ENCODE peak calls at places on chromosomes 12 and 14, in seven cellular contexts. D, M, P, F, L, J and Q are unnamed samples.

GRCh38 chr12:115464008-115464672 is 780.2 kb upstream of the TBX3 start:
- DNase-seq in L (no peak), F (no peak), M (no peak), P (no peak), J (no peak), D (no peak), Q (no peak)

GRCh38 chr14:67764496-67764895 is 51.9 kb downstream of the ZFYVE26 start:
- DNase-seq in F (no peak), M (no peak), L (no peak), D (peak; percentile 8), P (no peak), J (no peak), Q (no peak)

GRCh38 chr12:58425481-58426392 is 484.4 kb downstream of the ATP23 start:
- DNase-seq in L (peak; percentile 18), P (peak; percentile 46), J (peak; percentile 15), F (no peak), M (no peak), D (peak; percentile 98), Q (peak; percentile 93)

GRCh38 chr14:24135584-24135833 is 485 bp upstream of the PSME1 start:
- DNase-seq in J (no peak), F (no peak), P (no peak), M (no peak), L (no peak), D (no peak), Q (no peak)

GRCh38 chr12:58032156-58032555 is 90.8 kb downstream of the ATP23 start:
- DNase-seq in D (no peak), P (no peak), L (no peak), F (no peak), M (no peak), J (no peak), Q (no peak)

GRCh38 chr12:80485222-80485987 is 41.4 kb downstream of the PTPRQ start:
- DNase-seq in F (no peak), P (no peak), D (no peak), L (no peak), J (no peak), M (no peak), Q (no peak)

GRCh38 chr14:68584786-68585185 is 208.1 kb downstream of the ZFP36L1 start:
- DNase-seq in D (peak; percentile 59), M (no peak), F (no peak), J (no peak), P (no peak), L (no peak), Q (no peak)

GRCh38 chr12:115506822-115507629 is 770.5 kb downstream of the MED13L start:
- DNase-seq in P (no peak), M (no peak), F (no peak), D (no peak), J (no peak), L (no peak), Q (no peak)

GRCh38 chr14:69693823-69694729 is 72.9 kb upstream of the SRSF5 start:
- DNase-seq in F (no peak), M (no peak), D (peak; percentile 55), J (peak; percentile 59), P (peak; percentile 75), L (no peak), Q (no peak)

GRCh38 chr14:48546996-48547395 is 871.6 kb upstream of the MDGA2 start:
- DNase-seq in M (no peak), P (no peak), L (no peak), J (no peak), D (no peak), F (no peak), Q (no peak)

GRCh38 chr14:73746540-73747385 is 32.6 kb upstream of the PNMA1 start:
- DNase-seq in F (peak; percentile 73), L (no peak), M (no peak), D (no peak), J (no peak), P (no peak), Q (no peak)

GRCh38 chr14:77103954-77104353 is 5.9 kb downstream of the CIPC start:
- DNase-seq in M (no peak), P (no peak), L (no peak), D (no peak), J (no peak), F (no peak), Q (no peak)

GRCh38 chr14:21197418-21198205 is 41.7 kb upstream of the OR5AU1 start:
- DNase-seq in P (no peak), D (peak; percentile 22), M (no peak), F (no peak), L (no peak), J (no peak), Q (no peak)

GRCh38 chr14:53539489-53540126 is 386.5 kb upstream of the DDHD1 start:
- DNase-seq in J (peak; percentile 51), F (no peak), D (peak; percentile 66), P (peak; percentile 77), M (peak; percentile 81), L (peak; percentile 80), Q (peak; percentile 42)

GRCh38 chr14:51472881-51473280 is 178.8 kb upstream of the FRMD6 start:
- DNase-seq in M (no peak), F (no peak), D (peak; percentile 52), J (no peak), L (no peak), P (no peak), Q (no peak)

GRCh38 chr14:100584056-100585031 is 2.9 kb downstream of the BEGAIN start:
- DNase-seq in M (peak; percentile 25), F (no peak), J (no peak), P (no peak), D (no peak), L (no peak), Q (no peak)

GRCh38 chr12:50246873-50247612 is 36.3 kb downstream of the LIMA1 start:
- DNase-seq in L (no peak), M (no peak), P (peak; percentile 80), F (peak; percentile 87), D (peak; percentile 99), J (peak; percentile 51), Q (peak; percentile 93)

GRCh38 chr14:22213110-22213509 is 375.9 kb downstream of the DAD1 start:
- DNase-seq in F (no peak), M (no peak), J (no peak), L (no peak), D (peak; percentile 93), P (no peak), Q (no peak)

GRCh38 chr12:1099158-1099557 is 108.1 kb downstream of the ERC1 start:
- DNase-seq in F (no peak), M (no peak), L (no peak), D (no peak), J (no peak), P (no peak), Q (no peak)

GRCh38 chr12:105561981-105562726 is 231.7 kb downstream of the C12orf75 start:
- DNase-seq in P (peak; percentile 33), D (peak; percentile 86), J (peak; percentile 23), L (peak; percentile 5), F (no peak), M (no peak), Q (peak; percentile 61)

DNA sequence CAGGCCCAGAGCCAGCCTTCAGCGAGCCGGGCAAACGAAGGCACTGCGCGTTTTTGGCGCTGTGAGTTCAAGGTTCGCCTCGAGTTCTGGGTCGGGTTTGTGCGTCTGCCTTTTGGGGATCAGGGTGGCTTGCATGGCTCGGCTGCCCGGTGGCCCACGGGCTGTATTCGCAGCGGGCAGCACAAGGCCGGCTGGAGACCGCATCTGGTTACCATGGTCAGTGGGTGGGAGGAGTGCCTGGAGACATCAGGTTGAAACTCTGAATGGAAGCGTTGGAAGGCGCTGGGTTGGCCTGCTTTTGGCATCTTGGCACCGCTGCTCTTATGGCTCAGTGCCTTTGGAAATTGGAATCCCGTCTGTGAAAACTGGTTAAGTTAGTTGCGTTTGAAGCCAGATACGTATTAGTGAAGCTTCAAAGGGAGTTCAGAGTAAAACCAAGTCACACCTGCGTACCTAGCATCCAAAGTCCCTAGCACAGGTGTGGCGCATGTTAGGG is 50.9 kb downstream of the SNAPC1 start:
- DNase-seq in M (peak; percentile 42), P (no peak), L (no peak), J (no peak), F (no peak), D (no peak), Q (no peak)
- H3K4me3 ChIP-seq in M (peak overlapping the region; percentile 73), P (peak overlapping the region; percentile 48), L (peak overlapping the region; percentile 80), J (no peak overlapping the region), F (peak overlapping the region; percentile 64), D (peak overlapping the region; percentile 25), Q (peak overlapping the region; percentile 56)

DNA sequence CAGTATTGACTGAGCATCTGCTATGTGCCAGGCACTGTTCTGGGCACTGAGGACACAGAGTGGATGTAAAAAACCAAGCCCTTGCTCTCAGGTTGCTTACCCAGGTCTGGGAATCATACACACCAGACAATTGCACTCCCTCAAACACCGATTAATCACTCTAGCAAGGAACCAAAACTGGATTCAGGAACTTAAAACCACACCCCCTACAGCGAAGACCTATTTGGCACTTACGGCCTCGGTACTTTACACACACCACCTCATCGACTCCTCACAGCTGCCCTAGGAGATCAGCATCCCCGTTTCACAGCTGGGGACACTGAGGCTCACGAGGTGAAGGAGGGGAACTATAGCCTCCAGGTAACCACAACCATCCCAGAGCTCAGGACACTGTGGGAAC is 1.6 kb downstream of the GLTP start:
- DNase-seq in F (no peak), M (no peak), D (peak; percentile 56), L (no peak), J (no peak), P (no peak), Q (no peak)
- H3K4me3 ChIP-seq in F (peak overlapping the region; percentile 94), M (peak overlapping the region; percentile 94), D (peak overlapping the region; percentile 54), L (no peak overlapping the region), J (peak overlapping the region; percentile 68), P (peak overlapping the region; percentile 80), Q (peak overlapping the region; percentile 60)

GRCh38 chr14:102849522-102850379 is 72.5 kb downstream of the TRAF3 start:
- DNase-seq in F (no peak), P (peak; percentile 43), J (no peak), L (no peak), D (peak; percentile 15), M (no peak), Q (no peak)
- H3K4me3 ChIP-seq in F (peak overlapping the region; percentile 39), P (no peak overlapping the region), J (no peak overlapping the region), L (no peak overlapping the region), D (no peak overlapping the region), M (no peak overlapping the region), Q (no peak overlapping the region)

DNA sequence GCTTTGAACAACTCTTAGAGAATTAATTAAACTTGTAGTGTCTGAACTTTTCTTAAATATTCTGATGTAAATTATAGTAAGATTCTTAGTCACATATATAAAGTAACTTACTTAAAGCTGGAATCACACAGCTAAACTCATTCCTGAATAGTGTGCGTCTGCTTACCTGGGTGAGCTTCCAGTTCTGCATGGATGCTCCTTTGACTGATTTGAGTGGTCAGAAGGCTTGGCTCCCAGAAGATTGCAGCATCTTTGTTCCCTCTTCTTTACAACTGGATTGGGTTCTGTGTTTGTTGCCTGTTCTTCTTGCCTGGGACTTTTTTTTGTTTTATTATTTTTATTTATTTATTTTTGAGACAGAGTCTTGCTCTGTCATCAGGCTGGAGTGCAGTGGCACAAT is 66.5 kb upstream of the ASPG start:
- DNase-seq in F (no peak), M (no peak), P (no peak), L (no peak), D (no peak), J (no peak), Q (no peak)
- H3K4me3 ChIP-seq in F (no peak overlapping the region), M (no peak overlapping the region), P (no peak overlapping the region), L (no peak overlapping the region), D (no peak overlapping the region), J (no peak overlapping the region), Q (no peak overlapping the region)